ENCODE peak calls at places on chromosomes 3 and 15, in five cellular contexts. D is glutamatergic neuron, B is H1, Y is omental fat pad, C is Peyer's patch. L is an unnamed sample.

GRCh38 chr3:13684350-13684749 is 135.4 kb downstream of the FBLN2 start:
- DNase-seq in D (no peak), B (no peak), Y (no peak), C (no peak), L (no peak)

GRCh38 chr3:170909129-170909903 is 879 bp upstream of the EIF5A2 start:
- DNase-seq in D (no peak), B (no peak), Y (no peak), C (no peak), L (no peak)

GRCh38 chr3:161142486-161142885 is 37.3 kb upstream of the B3GALNT1 start:
- DNase-seq in D (no peak), B (no peak), Y (no peak), C (no peak), L (no peak)

GRCh38 chr15:58182460-58183163 is 44.4 kb downstream of the AQP9 start:
- DNase-seq in D (peak; percentile 68), B (peak; percentile 73), Y (no peak), C (no peak), L (peak; percentile 28)

GRCh38 chr3:181710581-181711255 is 1.0 kb upstream of the SOX2 start:
- DNase-seq in D (no peak), B (peak; percentile 85), Y (no peak), C (no peak), L (no peak)

GRCh38 chr15:68921926-68922325 is 8.4 kb upstream of the SPESP1 start:
- DNase-seq in D (no peak), B (no peak), Y (no peak), C (no peak), L (no peak)

GRCh38 chr3:143327388-143327787 is 207.8 kb downstream of the CHST2 start:
- DNase-seq in D (no peak), B (no peak), Y (no peak), C (no peak), L (no peak)

GRCh38 chr3:187628169-187628568 is 42.0 kb downstream of the SST start:
- DNase-seq in D (no peak), B (no peak), Y (no peak), C (no peak), L (no peak)

GRCh38 chr3:24604215-24604614 is 109.6 kb upstream of the THRB start:
- DNase-seq in D (no peak), B (no peak), Y (no peak), C (no peak), L (no peak)

DNA sequence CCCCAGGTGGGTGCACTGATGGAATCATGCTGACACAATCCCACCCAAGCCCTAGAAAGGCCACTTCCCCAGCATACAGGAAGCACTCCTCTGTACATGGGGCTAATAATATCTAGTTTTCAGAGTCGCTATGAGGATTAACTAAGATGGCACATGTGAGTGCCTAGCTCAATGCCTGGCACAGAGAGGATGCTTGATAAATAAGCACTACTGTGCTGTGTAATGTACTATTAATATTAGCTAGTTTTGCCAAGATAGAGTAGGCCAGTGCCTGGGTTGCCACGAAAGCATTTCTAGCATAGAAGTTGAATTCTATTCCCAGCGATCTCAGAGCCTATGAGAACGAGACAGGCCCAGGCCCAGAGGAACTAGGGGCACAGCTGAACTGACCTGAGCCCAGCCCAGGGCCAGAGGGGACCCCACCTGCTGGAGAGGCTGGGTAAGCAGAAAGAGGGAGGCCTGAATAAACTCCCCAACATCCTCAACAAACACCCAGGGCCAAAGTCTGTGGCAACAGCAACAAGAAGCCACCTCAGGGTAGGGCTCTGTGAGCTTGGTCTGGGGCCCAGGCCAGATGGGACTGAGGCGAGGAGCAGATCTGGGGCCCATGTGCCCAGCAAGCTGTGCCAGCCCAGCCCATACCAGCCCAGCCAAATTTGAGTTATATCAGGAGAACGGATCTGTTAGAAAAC is 7.6 kb upstream of the SEMA7A start:
- DNase-seq in D (no peak), B (no peak), Y (no peak), C (no peak), L (no peak)
- TF ChIP-seq CTCF in D (no peak), B (peak; percentile 50), Y (no peak), C (no peak), L (no peak)

DNA sequence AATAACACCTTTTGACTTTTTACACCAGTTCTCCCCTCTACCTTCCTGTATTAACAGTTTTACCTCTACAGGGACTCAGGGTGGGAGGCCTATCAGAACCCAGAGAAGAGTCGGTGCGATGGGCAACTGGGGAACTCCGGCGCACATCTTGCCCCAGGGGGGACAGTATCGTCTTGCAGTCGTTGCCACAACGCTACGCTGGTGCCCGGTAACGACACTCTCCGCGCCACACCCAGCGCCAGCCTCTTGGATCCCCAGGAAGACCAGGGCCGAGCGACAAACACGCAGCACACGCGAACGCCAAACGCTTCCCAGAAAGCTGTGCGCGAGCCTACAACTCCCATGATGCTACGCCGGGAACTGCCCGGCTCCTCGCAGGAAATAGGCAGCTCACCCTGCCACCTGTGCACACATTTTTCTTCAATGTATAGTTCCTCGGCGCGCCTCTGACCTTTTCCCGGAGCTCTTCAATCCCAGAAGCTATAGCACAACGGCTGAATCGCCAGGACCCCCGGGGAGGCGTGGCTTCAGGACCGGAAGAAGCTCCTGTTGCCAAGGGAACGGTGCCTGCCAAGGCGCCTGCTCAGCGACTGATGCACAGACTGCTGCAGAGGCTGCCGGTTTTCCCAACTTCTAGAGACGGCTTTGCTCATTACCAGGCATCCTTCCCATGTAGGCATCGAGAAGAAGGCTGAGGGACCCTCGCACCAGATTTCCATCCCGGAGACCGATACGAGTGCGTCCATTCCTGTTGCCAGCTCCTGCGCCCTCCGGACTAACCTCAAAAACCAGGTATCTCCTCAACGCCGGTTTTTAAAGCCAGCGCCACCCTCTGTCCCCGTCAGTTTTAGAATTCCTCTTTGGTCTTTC is at the start of gene ARL6:
- DNase-seq in D (peak; percentile 83), B (peak; percentile 86), Y (peak; percentile 47), C (peak; percentile 88), L (peak; percentile 62)
- TF ChIP-seq CTCF in D (no peak), B (peak; percentile 20), Y (no peak), C (no peak), L (peak; percentile 11)

DNA sequence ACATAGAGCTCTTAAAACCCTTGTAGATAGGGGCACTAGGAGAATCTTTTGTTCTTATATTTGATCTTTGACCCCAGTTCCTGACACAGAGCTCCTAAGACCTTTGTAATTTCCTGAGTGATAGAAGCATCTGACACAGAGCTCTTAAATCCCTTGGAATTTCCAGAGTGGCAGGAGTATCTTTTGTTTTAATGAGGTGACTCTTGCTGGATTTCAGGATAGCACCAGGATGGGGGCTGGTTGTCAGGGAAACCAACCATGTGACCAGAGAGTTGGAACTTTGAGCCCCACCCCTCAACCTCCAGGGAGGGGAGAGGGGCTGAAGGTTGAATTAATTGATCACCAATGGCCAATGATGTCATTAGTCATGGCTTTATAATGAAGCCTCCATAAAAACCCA is 47.6 kb upstream of the ST8SIA2 start:
- DNase-seq in D (no peak), B (no peak), Y (no peak), C (no peak), L (no peak)
- TF ChIP-seq CTCF in D (no peak), B (no peak), Y (no peak), C (no peak), L (no peak)

GRCh38 chr3:15858547-15859506 is 61.0 kb upstream of the ANKRD28 start:
- DNase-seq in D (peak; percentile 55), B (peak; percentile 79), Y (no peak), C (peak; percentile 84), L (peak; percentile 62)
- TF ChIP-seq CTCF in D (no peak), B (no peak), Y (no peak), C (peak; percentile 53), L (peak; percentile 37)

GRCh38 chr15:47500823-47501222 is 216.5 kb upstream of the SEMA6D start:
- DNase-seq in D (no peak), B (no peak), Y (no peak), C (no peak), L (no peak)

GRCh38 chr15:47496343-47497185 is 220.7 kb upstream of the SEMA6D start:
- DNase-seq in D (no peak), B (no peak), Y (no peak), C (no peak), L (no peak)
- TF ChIP-seq CTCF in D (peak; percentile 40), B (peak; percentile 18), Y (no peak), C (no peak), L (peak; percentile 21)

GRCh38 chr3:49841126-49841525 is 15.2 kb downstream of the TRAIP start:
- DNase-seq in D (peak; percentile 60), B (peak; percentile 66), Y (no peak), C (no peak), L (no peak)
- TF ChIP-seq CTCF in D (peak; percentile 20), B (peak; percentile 73), Y (no peak), C (peak; percentile 20), L (peak; percentile 31)

GRCh38 chr15:60219841-60220240 is 177.9 kb downstream of the ANXA2 start:
- DNase-seq in D (no peak), B (no peak), Y (no peak), C (no peak), L (no peak)

GRCh38 chr15:60217161-60217560 is 180.6 kb downstream of the ANXA2 start:
- DNase-seq in D (no peak), B (no peak), Y (no peak), C (no peak), L (no peak)

GRCh38 chr15:60215225-60215963 is 182.4 kb downstream of the ANXA2 start:
- DNase-seq in D (no peak), B (no peak), Y (no peak), C (no peak), L (no peak)

GRCh38 chr15:60221356-60221755 is 176.4 kb downstream of the ANXA2 start:
- DNase-seq in D (no peak), B (no peak), Y (no peak), C (no peak), L (no peak)

DNA sequence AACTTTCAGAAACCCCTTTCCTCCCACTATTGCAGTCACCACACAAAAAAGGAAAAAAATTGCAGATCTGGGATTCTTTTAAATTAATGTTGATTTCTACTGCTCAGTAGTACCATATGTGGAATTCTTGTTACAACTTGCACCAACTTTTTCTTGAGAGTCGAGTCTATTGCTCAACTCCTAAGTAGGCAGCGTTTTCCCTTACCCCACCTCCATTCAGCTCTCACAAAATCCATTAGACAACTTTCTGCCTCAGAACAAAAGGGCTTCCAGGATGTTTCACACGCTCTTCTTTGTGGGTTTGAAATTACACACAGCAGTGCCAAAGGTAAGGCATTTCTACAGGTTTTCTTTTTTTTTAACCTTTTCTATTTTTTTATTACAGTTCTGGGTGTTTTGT is 179.5 kb downstream of the ANXA2 start:
- DNase-seq in D (no peak), B (no peak), Y (no peak), C (no peak), L (no peak)
- TF ChIP-seq CTCF in D (no peak), B (no peak), Y (no peak), C (no peak), L (no peak)

GRCh38 chr3:56682458-56683121 is 475 bp downstream of the TASOR start:
- DNase-seq in D (peak; percentile 82), B (peak; percentile 83), Y (peak; percentile 48), C (peak; percentile 83), L (peak; percentile 45)
- TF ChIP-seq CTCF in D (no peak), B (no peak), Y (no peak), C (peak; percentile 21), L (no peak)

GRCh38 chr3:125410922-125411321 is 35.8 kb upstream of the ZNF148 start:
- DNase-seq in D (no peak), B (no peak), Y (no peak), C (no peak), L (no peak)
- TF ChIP-seq CTCF in D (no peak), B (no peak), Y (no peak), C (no peak), L (no peak)